ENCODE peak calls at places on chromosomes 11 and 22, in eight cellular contexts. N, A, R, Y, M, J, S and X are unnamed samples. For H3K27me3, the result is how much of the 10 kb centered on the place peaks cover.

GRCh38 chr22:31818481-31819392 is 64.9 kb downstream of the DEPDC5 start:
- DNase-seq in N (no peak), A (peak), R (no peak), Y (peak), M (peak), J (no peak), S (no peak), X (peak)

GRCh38 chr22:27617214-27617881 is 184.2 kb downstream of the MN1 start:
- DNase-seq in N (no peak), A (no peak), R (no peak), Y (no peak), M (no peak), J (no peak), S (no peak), X (no peak)

GRCh38 chr11:67273260-67273990 is 7.2 kb downstream of the GRK2 start:
- DNase-seq in N (peak), A (no peak), R (peak), Y (no peak), M (no peak), J (peak), S (peak), X (peak)

GRCh38 chr22:48713266-48714205 is 1114.1 kb downstream of the BRD1 start:
- DNase-seq in N (peak), A (no peak), R (no peak), Y (no peak), M (no peak), J (no peak), S (no peak), X (peak)

GRCh38 chr22:33166206-33166605 is 108.0 kb upstream of the SYN3 start:
- DNase-seq in N (no peak), A (peak), R (no peak), Y (no peak), M (no peak), J (no peak), S (no peak), X (peak)

GRCh38 chr11:18285841-18286240 is 19.8 kb downstream of the SAA1 start:
- DNase-seq in N (no peak), A (no peak), R (no peak), Y (no peak), M (no peak), J (no peak), S (no peak), X (no peak)

GRCh38 chr11:45042560-45042959 is 91.9 kb upstream of the TP53I11 start:
- DNase-seq in N (no peak), A (no peak), R (no peak), Y (no peak), M (no peak), J (no peak), S (no peak), X (no peak)

GRCh38 chr11:112260490-112260889 is at the start of gene PLET1:
- DNase-seq in N (no peak), A (no peak), R (no peak), Y (no peak), M (no peak), J (no peak), S (no peak), X (no peak)

GRCh38 chr22:38072322-38073149 is 11.4 kb downstream of the SLC16A8 start:
- DNase-seq in N (peak), A (no peak), R (no peak), Y (no peak), M (no peak), J (no peak), S (no peak), X (no peak)

GRCh38 chr11:134916421-134916820 is 504.4 kb upstream of the B3GAT1 start:
- DNase-seq in N (no peak), A (no peak), R (no peak), Y (no peak), M (no peak), J (no peak), S (no peak), X (no peak)
- H3K27me3 ChIP-seq in N (under half), A (under half), R (under half), Y (under half), M (under half), J (under half), S (under half), X (under half)

DNA sequence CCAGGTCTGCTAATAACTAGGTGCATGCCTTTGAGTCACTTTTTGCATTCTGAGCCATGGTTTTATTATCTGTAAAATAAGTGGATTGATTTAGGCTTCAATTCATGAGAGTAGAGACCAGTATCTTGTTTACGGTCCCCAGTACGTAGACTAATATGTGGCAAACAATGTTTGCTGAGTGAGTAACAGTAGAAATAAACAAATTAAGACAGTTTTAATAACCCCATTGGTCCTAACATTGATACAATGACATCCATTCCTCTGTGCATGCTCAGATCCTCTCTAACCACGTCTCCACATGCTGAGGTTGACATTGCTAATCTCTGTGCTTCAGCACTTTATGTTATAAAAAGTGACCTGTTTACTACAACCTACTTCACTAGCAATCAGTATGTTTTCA is 983 bp downstream of the CCDC34 start:
- DNase-seq in N (no peak), A (no peak), R (no peak), Y (no peak), M (no peak), J (no peak), S (no peak), X (no peak)
- H3K4me3 ChIP-seq in N (no peak), A (peak), R (peak), Y (peak), M (peak), J (no peak), S (no peak), X (no peak)

GRCh38 chr11:70577258-70577603 is 178.9 kb downstream of the CTTN start:
- DNase-seq in N (peak), A (no peak), R (no peak), Y (no peak), M (no peak), J (no peak), S (no peak), X (peak)
- H3K27me3 ChIP-seq in N (under half), A (under half), R (under half), Y (under half), M (under half), J (under half), S (under half), X (under half)

GRCh38 chr11:128501008-128501407 is 86.3 kb downstream of the ETS1 start:
- DNase-seq in N (no peak), A (no peak), R (no peak), Y (no peak), M (no peak), J (no peak), S (no peak), X (no peak)

GRCh38 chr11:128503231-128503991 is 83.9 kb downstream of the ETS1 start:
- DNase-seq in N (no peak), A (no peak), R (no peak), Y (no peak), M (peak), J (no peak), S (no peak), X (no peak)

GRCh38 chr11:128501576-128502549 is 85.5 kb downstream of the ETS1 start:
- DNase-seq in N (no peak), A (no peak), R (peak), Y (peak), M (peak), J (no peak), S (no peak), X (no peak)

GRCh38 chr11:128504489-128504888 is 82.9 kb downstream of the ETS1 start:
- DNase-seq in N (no peak), A (no peak), R (no peak), Y (no peak), M (no peak), J (no peak), S (no peak), X (no peak)

GRCh38 chr11:128502736-128503135 is 84.6 kb downstream of the ETS1 start:
- DNase-seq in N (no peak), A (no peak), R (no peak), Y (no peak), M (peak), J (no peak), S (no peak), X (no peak)
- H3K4me3 ChIP-seq in N (no peak), A (no peak), R (no peak), Y (no peak), M (no peak), J (no peak), S (no peak), X (no peak)

DNA sequence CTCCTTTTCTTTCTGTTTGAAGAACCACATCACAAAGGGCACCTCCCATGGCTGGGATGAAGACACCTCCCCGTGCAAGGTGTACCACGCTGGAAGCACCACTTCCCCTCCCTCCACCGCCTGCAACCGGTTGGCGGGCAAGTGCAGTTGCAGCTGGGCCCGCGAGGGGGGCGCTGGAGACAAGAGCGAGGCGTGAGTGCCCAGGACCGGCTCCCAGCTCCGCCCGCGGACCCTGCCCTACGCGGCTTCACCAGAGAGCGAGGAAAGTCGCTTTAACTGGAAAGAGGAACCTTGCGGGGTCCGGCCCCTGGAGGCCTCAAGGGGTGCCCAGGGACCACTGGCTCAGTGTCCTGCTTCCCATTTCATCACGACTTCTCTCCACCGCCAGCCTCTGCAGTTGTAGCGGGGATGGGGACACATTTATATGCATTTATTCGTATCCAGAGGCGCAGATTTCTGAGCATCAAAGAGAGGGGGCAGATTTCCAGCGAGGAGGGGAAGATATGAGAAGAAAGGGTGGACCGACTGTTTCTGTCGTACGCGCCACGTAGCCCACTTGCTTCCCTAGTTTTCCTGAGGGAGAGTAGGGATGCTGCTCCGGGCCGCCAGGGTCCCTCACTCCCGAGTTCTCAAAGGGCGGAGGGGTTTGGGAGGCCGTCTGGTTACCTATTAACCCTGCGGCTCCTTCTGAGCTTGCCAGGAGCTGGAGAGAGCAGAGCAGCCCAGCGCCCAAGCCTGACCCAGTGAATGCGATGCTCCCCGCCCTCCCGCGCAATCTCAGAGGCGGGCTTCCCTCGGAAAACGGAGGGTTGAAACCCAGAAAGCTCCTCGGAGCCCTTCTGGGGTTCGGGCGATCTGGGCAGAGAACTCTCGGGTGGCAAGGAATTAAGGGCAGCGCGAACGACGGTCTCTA is 3.5 kb downstream of the ESAM start:
- DNase-seq in N (peak), A (peak), R (peak), Y (peak), M (peak), J (peak), S (no peak), X (peak)
- H3K27me3 ChIP-seq in N (under half), A (half or more), R (under half), Y (half or more), M (under half), J (half or more), S (under half), X (half or more)